ENCODE peak calls at places on chromosomes 2 and 18, in seven cellular contexts. One of them, this sample, is unnamed.

GRCh38 chr2:236667526-236667925 is 97.9 kb downstream of the ACKR3 start:
- DNase-seq in activated gamma-delta T cell treated with Interleukin-2 at 50 U/mL for 16 hours: no peak
- DNase-seq in KG1: no peak
- DNase-seq in HuH-7.5: no peak
- DNase-seq in NCI-H1417: no peak
- DNase-seq in stimulated activated CD4-positive, alpha-beta T cell treated with anti-CD3 and anti-CD28 coated beads, Interleukin-2, amount 100 ng/mL, for 24 hours: no peak
- DNase-seq in NT2/D1: no peak
- DNase-seq in this sample: no peak

GRCh38 chr2:31110998-31111397 is 27.2 kb downstream of the GALNT14 start:
- DNase-seq in activated gamma-delta T cell treated with Interleukin-2 at 50 U/mL for 16 hours: no peak
- DNase-seq in NCI-H1417: no peak
- DNase-seq in NT2/D1: no peak
- DNase-seq in stimulated activated CD4-positive, alpha-beta T cell treated with anti-CD3 and anti-CD28 coated beads, Interleukin-2, amount 100 ng/mL, for 24 hours: no peak
- DNase-seq in KG1: no peak
- DNase-seq in HuH-7.5: no peak
- DNase-seq in this sample: no peak

GRCh38 chr2:212721026-212721451 is 182.4 kb upstream of the ERBB4 start:
- DNase-seq in HuH-7.5: no peak
- DNase-seq in NCI-H1417: no peak
- DNase-seq in activated gamma-delta T cell treated with Interleukin-2 at 50 U/mL for 16 hours: no peak
- DNase-seq in KG1: no peak
- DNase-seq in stimulated activated CD4-positive, alpha-beta T cell treated with anti-CD3 and anti-CD28 coated beads, Interleukin-2, amount 100 ng/mL, for 24 hours: no peak
- DNase-seq in NT2/D1: no peak
- DNase-seq in this sample: no peak

GRCh38 chr2:204234879-204235278 is 298.3 kb downstream of the ICOS start:
- DNase-seq in NT2/D1: no peak
- DNase-seq in HuH-7.5: no peak
- DNase-seq in stimulated activated CD4-positive, alpha-beta T cell treated with anti-CD3 and anti-CD28 coated beads, Interleukin-2, amount 100 ng/mL, for 24 hours: no peak
- DNase-seq in KG1: no peak
- DNase-seq in NCI-H1417: no peak
- DNase-seq in activated gamma-delta T cell treated with Interleukin-2 at 50 U/mL for 16 hours: no peak
- DNase-seq in this sample: no peak

GRCh38 chr2:221019668-221020067 is 552.4 kb downstream of the EPHA4 start:
- DNase-seq in NT2/D1: no peak
- DNase-seq in HuH-7.5: no peak
- DNase-seq in activated gamma-delta T cell treated with Interleukin-2 at 50 U/mL for 16 hours: no peak
- DNase-seq in KG1: no peak
- DNase-seq in stimulated activated CD4-positive, alpha-beta T cell treated with anti-CD3 and anti-CD28 coated beads, Interleukin-2, amount 100 ng/mL, for 24 hours: no peak
- DNase-seq in NCI-H1417: no peak
- DNase-seq in this sample: no peak

GRCh38 chr18:11577271-11578112 is 31.9 kb upstream of the SLC35G4 start:
- DNase-seq in NCI-H1417: no peak
- DNase-seq in NT2/D1: no peak
- DNase-seq in HuH-7.5: no peak
- DNase-seq in activated gamma-delta T cell treated with Interleukin-2 at 50 U/mL for 16 hours: no peak
- DNase-seq in KG1: no peak
- DNase-seq in stimulated activated CD4-positive, alpha-beta T cell treated with anti-CD3 and anti-CD28 coated beads, Interleukin-2, amount 100 ng/mL, for 24 hours: no peak
- DNase-seq in this sample: no peak

GRCh38 chr2:11790228-11790627 is 43.8 kb downstream of the LPIN1 start:
- DNase-seq in KG1: no peak
- DNase-seq in HuH-7.5: no peak
- DNase-seq in NCI-H1417: no peak
- DNase-seq in activated gamma-delta T cell treated with Interleukin-2 at 50 U/mL for 16 hours: no peak
- DNase-seq in NT2/D1: no peak
- DNase-seq in stimulated activated CD4-positive, alpha-beta T cell treated with anti-CD3 and anti-CD28 coated beads, Interleukin-2, amount 100 ng/mL, for 24 hours: no peak
- DNase-seq in this sample: no peak

GRCh38 chr2:223952280-223952968 is 4.8 kb upstream of the MRPL44 start:
- DNase-seq in stimulated activated CD4-positive, alpha-beta T cell treated with anti-CD3 and anti-CD28 coated beads, Interleukin-2, amount 100 ng/mL, for 24 hours: no peak
- DNase-seq in HuH-7.5: no peak
- DNase-seq in activated gamma-delta T cell treated with Interleukin-2 at 50 U/mL for 16 hours: no peak
- DNase-seq in NCI-H1417: no peak
- DNase-seq in KG1: no peak
- DNase-seq in NT2/D1: no peak
- DNase-seq in this sample: peak; percentile 45

GRCh38 chr18:54947115-54947514 is 12.1 kb downstream of the CCDC68 start:
- DNase-seq in stimulated activated CD4-positive, alpha-beta T cell treated with anti-CD3 and anti-CD28 coated beads, Interleukin-2, amount 100 ng/mL, for 24 hours: no peak
- DNase-seq in KG1: no peak
- DNase-seq in HuH-7.5: no peak
- DNase-seq in activated gamma-delta T cell treated with Interleukin-2 at 50 U/mL for 16 hours: no peak
- DNase-seq in NCI-H1417: peak; percentile 17
- DNase-seq in NT2/D1: no peak
- DNase-seq in this sample: no peak

GRCh38 chr2:40027968-40028367 is 248.9 kb upstream of the THUMPD2 start:
- DNase-seq in KG1: no peak
- DNase-seq in activated gamma-delta T cell treated with Interleukin-2 at 50 U/mL for 16 hours: no peak
- DNase-seq in NCI-H1417: no peak
- DNase-seq in HuH-7.5: no peak
- DNase-seq in stimulated activated CD4-positive, alpha-beta T cell treated with anti-CD3 and anti-CD28 coated beads, Interleukin-2, amount 100 ng/mL, for 24 hours: no peak
- DNase-seq in NT2/D1: no peak
- DNase-seq in this sample: no peak

This sample was measured in neuronal stem cell.